ENCODE peak calls at places on chromosome 6, in four cellular contexts. C is MCF 10A, H is neural crest cell, N is RWPE2. K is an unnamed sample.

GRCh38 chr6:15615837-15616236 is 47.0 kb downstream of the DTNBP1 start:
- DNase-seq in N (no peak), H (no peak), C (no peak), K (no peak)

GRCh38 chr6:7148100-7148822 is 40.5 kb downstream of the RREB1 start:
- DNase-seq in H (no peak), N (no peak), C (peak), K (no peak)

GRCh38 chr6:163282672-163283071 is 131.8 kb upstream of the QKI start:
- DNase-seq in H (no peak), N (no peak), C (no peak), K (no peak)

GRCh38 chr6:111711476-111711875 is 105.8 kb upstream of the TRAF3IP2 start:
- DNase-seq in N (no peak), C (no peak), H (peak), K (no peak)

GRCh38 chr6:168240147-168240546 is 79.4 kb downstream of the DACT2 start:
- DNase-seq in H (no peak), C (no peak), N (no peak), K (no peak)

GRCh38 chr6:127247114-127248096 is 19.3 kb upstream of the RNF146 start:
- DNase-seq in H (no peak), C (no peak), N (no peak), K (no peak)

GRCh38 chr6:121190122-121190521 is 144.2 kb downstream of the TBC1D32 start:
- DNase-seq in H (no peak), C (no peak), N (no peak), K (no peak)

GRCh38 chr6:137903933-137904821 is 37.1 kb downstream of the TNFAIP3 start:
- DNase-seq in H (no peak), C (no peak), N (no peak), K (no peak)

GRCh38 chr6:170084166-170084730 is 206.6 kb downstream of the DLL1 start:
- DNase-seq in H (no peak), C (no peak), N (no peak), K (no peak)

GRCh38 chr6:31585531-31585930 is 546 bp upstream of the LST1 start:
- DNase-seq in C (peak), N (no peak), H (no peak), K (no peak)

GRCh38 chr6:32047855-32048766 is 9.9 kb downstream of the CYP21A2 start:
- DNase-seq in N (peak), C (peak), H (peak), K (peak)

GRCh38 chr6:169099411-169100202 is 154.0 kb downstream of the THBS2 start:
- DNase-seq in C (peak), H (no peak), N (no peak), K (no peak)

GRCh38 chr6:48535569-48535968 is 424.6 kb upstream of the PTCHD4 start:
- DNase-seq in H (no peak), N (no peak), C (peak), K (no peak)

GRCh38 chr6:76347539-76347938 is 275.1 kb upstream of the IMPG1 start:
- DNase-seq in C (peak), H (no peak), N (no peak), K (no peak)

GRCh38 chr6:10146723-10147451 is 268.0 kb downstream of the TFAP2A start:
- DNase-seq in C (peak), N (no peak), H (no peak), K (no peak)

GRCh38 chr6:47071681-47072080 is 29.5 kb upstream of the ADGRF1 start:
- DNase-seq in H (no peak), N (no peak), C (no peak), K (no peak)

GRCh38 chr6:42333622-42334021 is 116.0 kb upstream of the MRPS10 start:
- DNase-seq in N (no peak), H (no peak), C (no peak), K (no peak)

GRCh38 chr6:18101271-18101670 is 21.2 kb downstream of the NHLRC1 start:
- DNase-seq in H (no peak), N (no peak), C (peak), K (no peak)

GRCh38 chr6:27441001-27441400 is 31.9 kb downstream of the ZNF184 start:
- DNase-seq in H (no peak), N (no peak), C (peak), K (no peak)

GRCh38 chr6:168058691-168059551 is 20.1 kb downstream of the FRMD1 start:
- DNase-seq in N (no peak), C (no peak), H (no peak), K (no peak)

GRCh38 chr6:68039641-68040311 is 595.3 kb upstream of the ADGRB3 start:
- DNase-seq in H (no peak), N (no peak), C (no peak), K (no peak)

GRCh38 chr6:150537481-150537880 is 62.2 kb upstream of the PLEKHG1 start:
- DNase-seq in H (no peak), N (no peak), C (no peak), K (no peak)

GRCh38 chr6:49646130-49646824 is 9.6 kb upstream of the RHAG start:
- DNase-seq in N (no peak), H (no peak), C (no peak), K (no peak)

GRCh38 chr6:19033683-19034082 is 646.5 kb downstream of the RNF144B start:
- DNase-seq in H (no peak), C (no peak), N (no peak), K (no peak)

GRCh38 chr6:144094731-144095133 is 641 bp downstream of the SF3B5 start:
- DNase-seq in H (no peak), N (no peak), C (no peak), K (no peak)

GRCh38 chr6:46026307-46026706 is 10.6 kb upstream of the CLIC5 start:
- DNase-seq in H (no peak), N (no peak), C (no peak), K (no peak)

GRCh38 chr6:113122060-113122459 is 735.1 kb upstream of the MARCKS start:
- DNase-seq in N (peak), H (no peak), C (peak), K (no peak)

GRCh38 chr6:33211666-33212422 is 3.5 kb downstream of the RING1 start:
- DNase-seq in H (no peak), C (no peak), N (peak), K (no peak)

GRCh38 chr6:155448823-155449789 is 6.5 kb downstream of the NOX3 start:
- DNase-seq in N (no peak), H (no peak), C (no peak), K (no peak)

GRCh38 chr6:46296586-46296985 is 125.8 kb upstream of the ENPP5 start:
- DNase-seq in N (no peak), H (no peak), C (peak), K (no peak)

GRCh38 chr6:14094721-14095120 is 22.9 kb upstream of the CD83 start:
- DNase-seq in H (no peak), N (no peak), C (no peak), K (no peak)

GRCh38 chr6:142653710-142654274 is 291.2 kb downstream of the HIVEP2 start:
- DNase-seq in C (no peak), H (no peak), N (no peak), K (no peak)
- TF ChIP-seq CTCF in C (no peak), H (no peak), N (no peak), K (no peak)

DNA sequence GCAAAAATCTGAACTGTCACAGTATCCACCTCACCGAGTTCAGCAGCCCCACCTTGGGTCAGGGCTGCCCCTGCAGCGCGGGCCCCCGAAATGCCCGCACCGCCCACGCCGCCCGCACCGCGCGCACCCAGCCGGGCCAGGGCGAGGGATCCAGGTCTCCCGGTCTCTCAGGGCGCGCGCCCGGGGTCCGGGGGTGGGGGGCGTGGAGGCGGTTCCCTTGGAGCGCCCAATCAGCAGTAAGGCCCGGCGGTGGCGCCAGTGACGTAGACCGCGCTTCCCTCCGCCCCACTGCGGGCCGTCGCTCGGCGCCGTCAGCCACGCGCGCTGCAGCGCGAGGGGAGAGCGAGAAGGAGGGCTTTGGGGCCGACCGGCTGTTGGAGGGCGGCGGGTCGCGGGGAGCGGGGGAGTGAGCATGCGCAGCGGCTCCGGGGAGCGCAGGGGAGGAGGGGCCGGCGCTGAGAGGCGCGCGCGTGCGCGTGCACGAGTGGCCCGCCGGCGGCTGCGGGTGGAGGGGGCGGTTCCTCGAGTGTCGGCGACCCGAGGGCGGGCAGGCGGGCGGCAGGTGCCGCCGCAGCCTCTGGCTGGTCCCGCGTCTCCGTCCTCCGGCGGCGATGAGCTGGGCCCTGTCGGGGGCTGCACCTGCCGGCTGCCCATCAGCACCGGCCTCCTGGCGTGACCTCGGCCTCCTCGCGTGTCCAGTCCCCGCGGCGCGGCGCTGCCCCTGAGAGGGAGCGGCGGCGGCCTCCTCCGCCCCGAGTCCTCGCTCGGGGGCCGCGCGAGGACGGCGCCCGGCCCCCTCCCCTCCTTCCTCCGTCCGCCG is at the start of gene TMEM170B:
- DNase-seq in N (peak), C (peak), H (peak), K (peak)
- TF ChIP-seq CTCF in N (no peak), C (no peak), H (no peak), K (no peak)

GRCh38 chr6:166629628-166630027 is 2.6 kb upstream of the RPS6KA2 start:
- DNase-seq in N (no peak), C (no peak), H (no peak), K (no peak)

GRCh38 chr6:166627875-166628849 is 1.1 kb upstream of the RPS6KA2 start:
- DNase-seq in C (peak), H (peak), N (no peak), K (peak)

GRCh38 chr6:166625356-166625755 is 1.7 kb downstream of the RPS6KA2 start:
- DNase-seq in H (no peak), C (peak), N (no peak), K (no peak)

GRCh38 chr6:166626177-166627038 is 643 bp downstream of the RPS6KA2 start:
- DNase-seq in H (peak), N (no peak), C (peak), K (no peak)

GRCh38 chr6:166627039-166627874 is at the start of gene RPS6KA2:
- DNase-seq in C (peak), N (peak), H (peak), K (peak)
- TF ChIP-seq CTCF in C (no peak), N (no peak), H (no peak), K (no peak)

DNA sequence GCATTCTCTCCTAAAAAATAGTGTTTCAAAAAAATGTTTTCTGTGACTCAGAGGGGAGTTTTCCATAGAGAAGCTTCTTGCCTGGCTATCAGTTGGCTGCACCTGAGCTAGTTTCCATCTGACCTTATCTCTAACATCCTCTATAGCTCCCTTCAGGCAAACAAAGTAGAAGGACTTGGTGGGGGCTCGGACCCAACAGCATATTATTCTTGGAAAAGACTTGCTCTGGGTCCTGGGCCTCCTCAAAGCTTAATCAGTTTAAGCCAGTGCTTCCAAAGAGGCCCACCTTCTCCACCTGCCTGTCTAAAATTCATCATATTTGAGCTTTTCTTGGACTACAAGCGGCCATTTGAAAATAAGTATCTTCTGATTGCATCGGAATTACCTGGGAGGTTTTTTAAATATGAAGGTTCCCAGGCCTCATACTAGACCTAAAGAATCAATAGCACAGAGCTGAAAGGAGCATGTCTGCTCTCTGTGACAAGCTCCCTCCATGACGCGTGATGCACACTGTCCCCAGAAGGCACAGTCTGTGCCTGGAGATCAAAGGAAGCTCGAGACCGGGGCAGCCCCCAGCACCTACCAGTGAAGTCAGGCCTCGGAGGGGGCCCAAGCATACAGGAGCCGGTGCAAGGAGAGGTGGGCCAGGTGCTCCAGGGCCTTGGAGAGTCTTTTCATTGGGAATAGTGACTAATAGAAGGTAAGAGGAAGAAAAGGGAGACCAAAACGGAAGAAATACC is 80.6 kb upstream of the HIVEP1 start:
- DNase-seq in C (no peak), H (no peak), N (no peak), K (no peak)
- TF ChIP-seq CTCF in C (no peak), H (no peak), N (no peak), K (no peak)

GRCh38 chr6:26249709-26249958 is 115.4 kb upstream of the BTN3A2 start:
- DNase-seq in H (no peak), C (no peak), N (no peak), K (no peak)
- TF ChIP-seq CTCF in H (no peak), C (no peak), N (no peak), K (no peak)

GRCh38 chr6:90271831-90272230 is 24.8 kb downstream of the BACH2 start:
- DNase-seq in C (no peak), H (no peak), N (no peak), K (no peak)

GRCh38 chr6:90273863-90274262 is 22.8 kb downstream of the BACH2 start:
- DNase-seq in H (no peak), C (no peak), N (no peak), K (no peak)

GRCh38 chr6:90278129-90278528 is 18.5 kb downstream of the BACH2 start:
- DNase-seq in N (no peak), H (no peak), C (no peak), K (no peak)

GRCh38 chr6:90277301-90278011 is 19.2 kb downstream of the BACH2 start:
- DNase-seq in N (no peak), H (no peak), C (no peak), K (no peak)

GRCh38 chr6:90274481-90275030 is 22.1 kb downstream of the BACH2 start:
- DNase-seq in C (no peak), H (no peak), N (no peak), K (no peak)
- TF ChIP-seq CTCF in C (no peak), H (no peak), N (peak), K (no peak)

DNA sequence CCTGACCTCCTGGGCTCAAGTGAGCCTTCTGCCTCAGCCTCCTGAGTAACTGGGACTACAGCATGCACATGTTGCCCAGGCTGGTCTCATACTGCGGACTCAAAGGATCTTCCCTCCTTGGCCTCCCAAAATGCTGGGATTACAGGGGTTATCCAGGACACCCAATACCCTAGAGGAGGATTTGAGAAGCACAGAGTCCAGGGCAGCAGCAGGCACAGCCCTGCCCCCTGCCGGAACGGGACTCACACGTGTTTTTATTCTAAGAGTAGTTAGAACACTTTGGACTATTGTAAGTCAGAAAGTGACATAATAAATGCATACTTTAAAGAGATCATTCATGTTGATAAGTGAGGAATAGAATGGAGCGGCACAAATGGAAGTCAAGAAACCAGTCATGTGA is 80.2 kb downstream of the C6orf118 start:
- DNase-seq in H (no peak), C (no peak), N (no peak), K (no peak)
- TF ChIP-seq CTCF in H (no peak), C (peak), N (no peak), K (no peak)

GRCh38 chr6:149032318-149032598 is 285.3 kb upstream of the TAB2 start:
- DNase-seq in C (no peak), N (no peak), H (no peak), K (no peak)

GRCh38 chr6:149028767-149029405 is 282.1 kb downstream of the UST start:
- DNase-seq in C (peak), H (peak), N (no peak), K (no peak)

GRCh38 chr6:149032599-149033405 is 284.7 kb upstream of the TAB2 start:
- DNase-seq in H (no peak), C (peak), N (no peak), K (no peak)

GRCh38 chr6:149033454-149034241 is 283.9 kb upstream of the TAB2 start:
- DNase-seq in C (no peak), H (no peak), N (no peak), K (no peak)

DNA sequence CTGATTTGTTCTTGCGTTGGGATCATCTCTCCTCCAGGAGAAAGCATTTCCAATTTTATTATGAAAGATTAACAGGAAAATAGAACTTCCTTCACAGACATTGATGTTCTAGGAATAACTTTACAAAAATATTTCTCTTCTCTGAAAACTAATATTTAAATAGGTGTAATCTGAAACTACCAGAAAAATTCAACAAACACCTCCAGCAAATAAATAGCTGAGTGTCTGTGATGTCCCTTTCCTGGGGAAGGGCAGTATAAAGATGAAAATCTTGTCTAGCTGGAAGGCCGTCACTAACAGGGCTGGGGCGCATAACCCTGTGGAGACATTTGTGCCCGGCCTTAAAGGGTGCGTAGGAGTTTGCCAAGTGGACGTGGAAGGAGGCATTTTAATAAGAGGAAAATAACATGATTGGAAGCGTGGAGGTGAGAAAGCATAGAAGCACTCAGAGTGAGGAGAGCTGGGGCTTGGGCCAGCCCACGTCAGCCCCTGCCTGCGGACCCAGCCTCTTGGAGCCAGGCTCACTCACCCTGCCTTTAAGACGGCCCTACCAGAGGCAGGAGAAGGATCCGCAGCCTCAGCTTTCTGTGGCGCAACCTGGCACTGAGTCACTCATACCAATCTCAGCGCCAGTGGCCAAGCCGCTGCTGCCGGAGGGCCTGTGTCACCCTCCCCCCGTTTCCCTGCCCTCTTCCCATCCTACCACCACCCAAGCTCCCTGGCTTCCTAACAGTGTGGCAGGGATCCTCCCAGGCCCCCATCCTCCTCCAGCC is 284.9 kb downstream of the UST start:
- DNase-seq in N (peak), C (peak), H (no peak), K (peak)
- TF ChIP-seq CTCF in N (no peak), C (no peak), H (no peak), K (no peak)

DNA sequence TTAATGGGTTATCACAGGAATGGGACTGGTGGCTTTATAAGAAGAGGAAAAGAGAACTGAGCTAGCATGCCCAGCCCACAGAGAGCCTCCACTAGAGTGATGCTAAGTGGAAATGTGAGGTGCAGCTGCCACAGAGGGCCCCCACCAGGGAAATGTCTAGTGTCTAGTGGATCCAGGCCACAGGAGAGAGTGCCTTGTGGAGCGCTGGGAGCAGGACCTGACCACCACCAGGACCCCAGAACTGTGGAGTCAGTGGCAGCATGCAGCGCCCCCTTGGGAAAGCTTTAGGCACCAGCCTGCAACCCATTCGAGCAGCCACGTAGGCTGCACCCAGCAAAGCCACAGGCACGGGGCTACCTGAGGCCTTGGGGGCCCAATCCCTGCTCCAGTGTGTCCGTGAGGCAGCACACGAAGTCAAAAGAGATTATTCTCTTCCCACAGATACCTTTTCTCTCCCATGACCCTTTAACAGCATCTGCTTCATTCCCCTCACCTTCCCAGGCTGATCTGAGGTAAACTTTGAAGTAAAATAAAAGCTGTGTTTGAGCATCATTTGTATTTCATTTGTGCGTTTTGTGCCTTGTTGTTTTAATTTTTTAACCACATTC is 4.4 kb downstream of the HLA-E start:
- DNase-seq in N (no peak), H (no peak), C (no peak), K (no peak)
- TF ChIP-seq CTCF in N (peak), H (peak), C (no peak), K (no peak)

GRCh38 chr6:116615937-116616756 is at the start of gene RSPH4A:
- DNase-seq in C (peak), H (peak), N (peak), K (peak)
- TF ChIP-seq CTCF in C (no peak), H (no peak), N (peak), K (no peak)

K was measured in omental fat pad.